ENCODE peak calls at places on chromosomes 6 and 20, in ten cellular contexts. One of them, this sample, is unnamed.
A peak's percentile ranks its signal among the peaks of the same experiment; 100 is the strongest.

GRCh38 chr6:136582702-136583471 is 32.7 kb upstream of the MAP7 start:
- DNase-seq in neural progenitor cell: no peak
- DNase-seq in non-pigmented ciliary epithelial cell: peak; percentile 70
- DNase-seq in stimulated activated CD4-positive, alpha-beta T cell treated with anti-CD3 and anti-CD28 coated beads, Interleukin-15, amount 100 ng/mL, for 1 hour: no peak
- DNase-seq in MCF 10A: peak; percentile 76
- DNase-seq in Panc1: no peak
- DNase-seq in memory B cell: no peak
- DNase-seq in skeletal muscle cell: peak; percentile 52
- DNase-seq in HEK293T: no peak
- DNase-seq in GM06990: no peak
- DNase-seq in this sample: no peak

GRCh38 chr6:87103977-87104601 is 9.2 kb upstream of the CGA start:
- DNase-seq in stimulated activated CD4-positive, alpha-beta T cell treated with anti-CD3 and anti-CD28 coated beads, Interleukin-15, amount 100 ng/mL, for 1 hour: no peak
- DNase-seq in GM06990: no peak
- DNase-seq in skeletal muscle cell: no peak
- DNase-seq in HEK293T: no peak
- DNase-seq in Panc1: no peak
- DNase-seq in non-pigmented ciliary epithelial cell: no peak
- DNase-seq in neural progenitor cell: no peak
- DNase-seq in memory B cell: no peak
- DNase-seq in MCF 10A: no peak
- DNase-seq in this sample: no peak

GRCh38 chr20:18719426-18719825 is 94.2 kb upstream of the SCP2D1 start:
- DNase-seq in skeletal muscle cell: no peak
- DNase-seq in stimulated activated CD4-positive, alpha-beta T cell treated with anti-CD3 and anti-CD28 coated beads, Interleukin-15, amount 100 ng/mL, for 1 hour: no peak
- DNase-seq in memory B cell: no peak
- DNase-seq in neural progenitor cell: no peak
- DNase-seq in MCF 10A: no peak
- DNase-seq in GM06990: no peak
- DNase-seq in HEK293T: no peak
- DNase-seq in non-pigmented ciliary epithelial cell: peak; percentile 54
- DNase-seq in Panc1: no peak
- DNase-seq in this sample: no peak

GRCh38 chr6:36839819-36840379 is 655 bp upstream of the CPNE5 start:
- DNase-seq in Panc1: no peak
- DNase-seq in stimulated activated CD4-positive, alpha-beta T cell treated with anti-CD3 and anti-CD28 coated beads, Interleukin-15, amount 100 ng/mL, for 1 hour: peak; percentile 30
- DNase-seq in memory B cell: peak; percentile 54
- DNase-seq in HEK293T: peak; percentile 69
- DNase-seq in neural progenitor cell: peak; percentile 77
- DNase-seq in skeletal muscle cell: no peak
- DNase-seq in MCF 10A: no peak
- DNase-seq in GM06990: peak; percentile 30
- DNase-seq in non-pigmented ciliary epithelial cell: no peak
- DNase-seq in this sample: peak; percentile 26

GRCh38 chr6:40906759-40907158 is 132.3 kb downstream of the UNC5CL start:
- DNase-seq in HEK293T: no peak
- DNase-seq in Panc1: peak; percentile 59
- DNase-seq in non-pigmented ciliary epithelial cell: no peak
- DNase-seq in memory B cell: no peak
- DNase-seq in MCF 10A: peak; percentile 89
- DNase-seq in stimulated activated CD4-positive, alpha-beta T cell treated with anti-CD3 and anti-CD28 coated beads, Interleukin-15, amount 100 ng/mL, for 1 hour: no peak
- DNase-seq in neural progenitor cell: no peak
- DNase-seq in GM06990: no peak
- DNase-seq in skeletal muscle cell: no peak
- DNase-seq in this sample: no peak

GRCh38 chr6:4008324-4009047 is 70.5 kb downstream of the FAM217A start:
- DNase-seq in skeletal muscle cell: peak; percentile 66
- DNase-seq in neural progenitor cell: no peak
- DNase-seq in Panc1: no peak
- DNase-seq in HEK293T: peak; percentile 45
- DNase-seq in GM06990: no peak
- DNase-seq in MCF 10A: peak; percentile 79
- DNase-seq in non-pigmented ciliary epithelial cell: peak; percentile 63
- DNase-seq in stimulated activated CD4-positive, alpha-beta T cell treated with anti-CD3 and anti-CD28 coated beads, Interleukin-15, amount 100 ng/mL, for 1 hour: no peak
- DNase-seq in memory B cell: no peak
- DNase-seq in this sample: peak; percentile 49

GRCh38 chr20:47008842-47009518 is 114.3 kb downstream of the EYA2 start:
- DNase-seq in Panc1: no peak
- DNase-seq in non-pigmented ciliary epithelial cell: no peak
- DNase-seq in skeletal muscle cell: no peak
- DNase-seq in GM06990: no peak
- DNase-seq in memory B cell: no peak
- DNase-seq in neural progenitor cell: no peak
- DNase-seq in MCF 10A: no peak
- DNase-seq in HEK293T: no peak
- DNase-seq in stimulated activated CD4-positive, alpha-beta T cell treated with anti-CD3 and anti-CD28 coated beads, Interleukin-15, amount 100 ng/mL, for 1 hour: no peak
- DNase-seq in this sample: no peak

GRCh38 chr20:4902788-4903187 is 98.5 kb downstream of the SLC23A2 start:
- DNase-seq in HEK293T: no peak
- DNase-seq in MCF 10A: no peak
- DNase-seq in neural progenitor cell: no peak
- DNase-seq in stimulated activated CD4-positive, alpha-beta T cell treated with anti-CD3 and anti-CD28 coated beads, Interleukin-15, amount 100 ng/mL, for 1 hour: no peak
- DNase-seq in memory B cell: no peak
- DNase-seq in Panc1: no peak
- DNase-seq in GM06990: no peak
- DNase-seq in skeletal muscle cell: no peak
- DNase-seq in non-pigmented ciliary epithelial cell: no peak
- DNase-seq in this sample: no peak